ENCODE peak calls at places on chromosomes 3 and 15, in seven cellular contexts. G is transverse colon, K is lower lobe of right lung, S is endothelial cell of umbilical vein, N is aorta, J is WERI-Rb-1, W is colonic mucosa. T is an unnamed sample. For H3K9me3, the result is how much of the 10 kb centered on the place peaks cover.

GRCh38 chr15:55993804-55994539 is 560 bp upstream of the NEDD4 start:
- DNase-seq in G (no peak), K (no peak), S (peak), N (no peak), J (peak), W (no peak), T (no peak)

GRCh38 chr3:23685484-23686258 is 120.1 kb upstream of the UBE2E1 start:
- DNase-seq in G (peak), K (no peak), S (peak), N (peak), J (no peak), W (peak), T (no peak)

GRCh38 chr15:72532991-72533601 is 59.0 kb downstream of the ARIH1 start:
- DNase-seq in G (no peak), K (no peak), S (no peak), N (no peak), J (peak), W (no peak), T (no peak)

GRCh38 chr3:187130346-187131066 is 8.8 kb downstream of the RPL39L start:
- DNase-seq in G (no peak), K (no peak), S (peak), N (no peak), J (no peak), W (no peak), T (no peak)

GRCh38 chr3:187684880-187685279 is 14.7 kb upstream of the SST start:
- DNase-seq in G (no peak), K (no peak), S (no peak), N (no peak), J (no peak), W (no peak), T (no peak)

GRCh38 chr15:50652671-50653070 is 33.9 kb downstream of the TRPM7 start:
- DNase-seq in G (no peak), K (no peak), S (no peak), N (no peak), J (no peak), W (no peak), T (no peak)

GRCh38 chr3:16102905-16103364 is 71.5 kb upstream of the GALNT15 start:
- DNase-seq in G (no peak), K (no peak), S (no peak), N (no peak), J (no peak), W (no peak), T (no peak)

GRCh38 chr3:53690521-53690920 is 155.7 kb downstream of the CHDH start:
- DNase-seq in G (no peak), K (no peak), S (no peak), N (no peak), J (no peak), W (no peak), T (no peak)

GRCh38 chr15:99296386-99296785 is 45.1 kb downstream of the LRRC28 start:
- DNase-seq in G (no peak), K (no peak), S (no peak), N (no peak), J (no peak), W (no peak), T (no peak)

GRCh38 chr15:43879386-43880355 is 52.9 kb downstream of the WDR76 start:
- DNase-seq in G (no peak), K (no peak), S (no peak), N (no peak), J (no peak), W (no peak), T (peak)

GRCh38 chr3:195887670-195888069 is 20.7 kb downstream of the TNK2 start:
- DNase-seq in G (no peak), K (no peak), S (no peak), N (no peak), J (no peak), W (no peak), T (no peak)

GRCh38 chr3:118932822-118933558 is 101.7 kb downstream of the IGSF11 start:
- DNase-seq in G (no peak), K (peak), S (no peak), N (peak), J (no peak), W (no peak), T (no peak)

GRCh38 chr15:31352283-31352880 is 25.7 kb downstream of the KLF13 start:
- DNase-seq in G (peak), K (peak), S (no peak), N (no peak), J (peak), W (no peak), T (no peak)

GRCh38 chr15:34886134-34886533 is 83.4 kb downstream of the AQR start:
- DNase-seq in G (no peak), K (no peak), S (no peak), N (no peak), J (no peak), W (no peak), T (no peak)

GRCh38 chr3:10417849-10418248 is 87.5 kb downstream of the ATP2B2 start:
- DNase-seq in G (no peak), K (no peak), S (peak), N (no peak), J (peak), W (no peak), T (no peak)

GRCh38 chr15:59339252-59339672 is 33.4 kb downstream of the MYO1E start:
- DNase-seq in G (no peak), K (no peak), S (no peak), N (no peak), J (no peak), W (no peak), T (peak)

GRCh38 chr3:172294238-172294806 is 153.9 kb downstream of the GHSR start:
- DNase-seq in G (no peak), K (no peak), S (no peak), N (no peak), J (no peak), W (no peak), T (no peak)

GRCh38 chr3:64266065-64266874 is 41.0 kb upstream of the PRICKLE2 start:
- DNase-seq in G (peak), K (no peak), S (peak), N (no peak), J (no peak), W (peak), T (no peak)

GRCh38 chr15:36029606-36030005 is 483.6 kb upstream of the DPH6 start:
- DNase-seq in G (no peak), K (no peak), S (no peak), N (no peak), J (no peak), W (no peak), T (no peak)

GRCh38 chr3:71087109-71088018 is 496.2 kb downstream of the FOXP1 start:
- DNase-seq in G (no peak), K (no peak), S (peak), N (no peak), J (no peak), W (no peak), T (no peak)

GRCh38 chr3:20043398-20043797 is 3.2 kb downstream of the KAT2B start:
- DNase-seq in G (peak), K (peak), S (peak), N (peak), J (no peak), W (peak), T (no peak)

GRCh38 chr3:19457449-19457848 is 309.1 kb downstream of the KCNH8 start:
- DNase-seq in G (no peak), K (no peak), S (no peak), N (no peak), J (no peak), W (no peak), T (no peak)

GRCh38 chr3:40920041-40920440 is 279.3 kb upstream of the CTNNB1 start:
- DNase-seq in G (no peak), K (no peak), S (no peak), N (no peak), J (no peak), W (no peak), T (no peak)

GRCh38 chr15:92884813-92885461 is 15.2 kb upstream of the CHD2 start:
- DNase-seq in G (no peak), K (no peak), S (peak), N (no peak), J (no peak), W (no peak), T (no peak)

GRCh38 chr3:126081618-126082333 is 2.1 kb downstream of the SLC41A3 start:
- DNase-seq in G (no peak), K (no peak), S (no peak), N (peak), J (peak), W (no peak), T (peak)

GRCh38 chr3:186534113-186534669 is 10.0 kb downstream of the CRYGS start:
- DNase-seq in G (no peak), K (no peak), S (no peak), N (no peak), J (no peak), W (no peak), T (no peak)

GRCh38 chr3:66504761-66505641 is 4.2 kb upstream of the LRIG1 start:
- DNase-seq in G (peak), K (no peak), S (no peak), N (no peak), J (no peak), W (peak), T (peak)

GRCh38 chr3:194133661-194134230 is 2.2 kb upstream of the HES1 start:
- DNase-seq in G (peak), K (peak), S (peak), N (peak), J (peak), W (peak), T (peak)

GRCh38 chr3:151400341-151400740 is 15.8 kb upstream of the P2RY12 start:
- DNase-seq in G (no peak), K (no peak), S (no peak), N (no peak), J (no peak), W (no peak), T (no peak)

GRCh38 chr3:64131755-64132154 is 93.5 kb downstream of the PRICKLE2 start:
- DNase-seq in G (no peak), K (no peak), S (no peak), N (no peak), J (peak), W (no peak), T (no peak)

GRCh38 chr15:45307230-45307924 is 55.3 kb downstream of the SLC28A2 start:
- DNase-seq in G (no peak), K (no peak), S (peak), N (no peak), J (no peak), W (no peak), T (no peak)

GRCh38 chr3:177752841-177753240 is 555.6 kb upstream of the TBL1XR1 start:
- DNase-seq in G (no peak), K (no peak), S (no peak), N (no peak), J (no peak), W (no peak), T (no peak)
- H3K9me3 ChIP-seq in G (under half), K (under half), S (under half), N (under half), J (under half), W (under half), T (under half)

GRCh38 chr15:46676233-46677206 is 1040.8 kb upstream of the SEMA6D start:
- DNase-seq in G (no peak), K (no peak), S (no peak), N (no peak), J (no peak), W (no peak), T (no peak)

GRCh38 chr15:46681901-46682300 is 1035.4 kb upstream of the SEMA6D start:
- DNase-seq in G (no peak), K (no peak), S (no peak), N (no peak), J (no peak), W (peak), T (no peak)

GRCh38 chr15:46682969-46683791 is 1034.1 kb upstream of the SEMA6D start:
- DNase-seq in G (peak), K (no peak), S (no peak), N (no peak), J (no peak), W (peak), T (no peak)

GRCh38 chr15:46677491-46677890 is 1039.8 kb upstream of the SEMA6D start:
- DNase-seq in G (no peak), K (no peak), S (no peak), N (no peak), J (no peak), W (no peak), T (no peak)
- H3K9me3 ChIP-seq in G (under half), K (under half), S (under half), N (under half), J (under half), W (under half), T (under half)

DNA sequence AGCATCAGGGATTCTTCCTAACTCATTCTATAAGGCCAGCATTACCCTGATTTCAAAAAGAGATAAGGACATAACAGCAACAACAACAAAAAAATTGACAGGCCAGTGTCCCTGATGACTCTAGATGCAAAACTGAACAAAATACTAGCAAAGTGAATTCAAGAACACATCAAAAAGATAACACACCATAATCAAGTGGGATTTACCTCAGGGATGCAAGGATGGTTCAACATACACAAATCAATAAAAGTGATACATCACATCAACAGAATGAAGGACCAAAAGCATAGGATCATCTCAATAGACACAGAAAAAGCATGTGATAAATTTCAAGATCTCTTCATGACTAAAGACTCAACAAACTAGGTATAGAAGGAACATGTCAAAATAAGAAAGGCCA is 119.6 kb downstream of the STT3B start:
- DNase-seq in G (no peak), K (no peak), S (no peak), N (no peak), J (no peak), W (no peak), T (no peak)
- H3K9me3 ChIP-seq in G (half or more), K (half or more), S (under half), N (under half), J (under half), W (under half), T (under half)

DNA sequence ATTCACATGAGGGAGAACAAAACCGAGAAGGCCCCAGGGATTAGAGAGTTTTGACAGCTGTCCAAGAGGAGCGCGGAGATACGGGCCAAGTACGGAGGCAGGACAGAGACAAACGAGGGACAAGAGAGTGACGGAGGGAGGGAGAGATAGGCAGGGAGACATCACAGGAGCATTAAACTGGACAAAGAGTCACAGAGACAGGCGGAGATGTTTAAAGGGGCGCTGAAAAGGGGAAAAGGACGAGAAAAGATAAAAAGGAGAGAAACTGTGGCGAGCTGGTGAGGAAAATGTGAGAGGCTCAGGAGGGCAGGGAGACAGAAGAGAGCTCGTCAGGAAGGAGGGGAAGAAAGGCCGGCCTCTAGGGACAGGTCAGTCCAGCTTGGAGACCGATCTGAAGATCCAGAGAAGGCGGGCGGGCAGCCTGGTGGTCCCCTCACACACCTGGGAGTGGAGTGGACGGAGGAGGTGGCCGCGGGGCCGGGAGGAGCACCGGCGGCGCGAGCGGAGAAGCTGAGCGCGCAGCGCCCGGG is 40.5 kb upstream of the ROPN1 start:
- DNase-seq in G (peak), K (no peak), S (no peak), N (peak), J (peak), W (peak), T (peak)
- H3K9me3 ChIP-seq in G (under half), K (under half), S (under half), N (under half), J (under half), W (under half), T (under half)

DNA sequence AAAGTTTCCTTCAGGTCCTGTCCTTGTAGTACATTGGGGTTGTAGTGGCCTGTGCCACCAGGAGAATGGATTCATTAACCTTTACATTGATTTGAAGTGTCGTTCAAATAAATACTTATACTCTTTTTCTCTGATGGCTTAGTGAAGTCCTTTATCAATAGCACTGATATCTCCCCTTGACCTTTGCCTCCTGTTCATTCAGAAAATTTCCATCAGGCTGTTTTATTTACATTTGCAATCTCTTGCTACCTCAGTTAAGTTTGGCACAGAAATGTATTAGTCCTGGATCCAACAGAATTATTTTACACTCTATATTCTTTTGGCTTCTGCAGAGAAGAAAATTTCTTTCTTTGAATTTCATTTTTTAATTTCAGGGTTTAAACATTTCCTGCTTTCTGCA is 497.0 kb downstream of the RBMS3 start:
- DNase-seq in G (no peak), K (no peak), S (no peak), N (no peak), J (no peak), W (no peak), T (no peak)
- H3K9me3 ChIP-seq in G (under half), K (under half), S (under half), N (under half), J (under half), W (under half), T (under half)

DNA sequence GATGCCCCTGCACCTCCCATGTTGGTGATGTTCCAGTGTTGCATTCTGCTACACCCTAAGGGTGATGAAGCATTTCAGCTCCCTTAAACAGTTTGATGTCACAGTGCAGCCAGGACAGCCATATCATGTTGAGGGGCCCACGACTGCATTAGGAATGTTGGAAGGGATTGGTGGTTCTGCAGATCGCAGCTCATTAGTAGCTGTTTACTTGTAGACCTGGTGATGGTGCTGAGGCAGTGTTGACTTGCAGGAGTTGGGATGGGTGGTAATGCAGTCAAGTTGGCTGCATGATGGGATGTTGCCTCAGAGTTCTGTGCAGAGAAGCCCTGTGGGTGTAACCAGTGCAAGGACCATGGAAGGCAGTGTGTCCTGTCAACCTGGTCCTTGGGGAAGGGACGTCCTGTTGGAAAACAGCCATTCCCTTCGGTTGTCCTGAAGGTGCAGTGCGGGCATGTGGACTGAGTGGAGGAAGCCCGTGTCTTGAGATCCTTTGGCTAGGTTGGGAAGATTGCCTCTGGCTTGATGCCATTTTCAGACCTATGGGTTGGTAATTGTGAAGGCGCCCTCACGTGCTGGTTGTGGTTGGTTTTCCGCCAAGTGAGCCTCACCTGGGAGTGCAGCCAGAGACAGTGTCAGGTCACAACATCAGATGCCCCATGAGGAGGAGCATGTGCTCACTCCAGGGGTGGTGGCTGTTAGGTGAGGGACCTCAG is 100.7 kb downstream of the SNRPN start:
- DNase-seq in G (no peak), K (no peak), S (no peak), N (no peak), J (no peak), W (peak), T (no peak)
- H3K9me3 ChIP-seq in G (half or more), K (half or more), S (half or more), N (half or more), J (half or more), W (under half), T (half or more)